ENCODE peak calls at places on chromosomes 1 and 21, in eight cellular contexts. One of them, this sample, is unnamed.
A peak's percentile ranks its signal among the peaks of the same experiment; 100 is the strongest.

GRCh38 chr1:3796215-3797193 is at the start of gene LRRC47:
- DNase-seq in mammary epithelial cell: peak; percentile 90
- DNase-seq in fibroblast of lung: peak; percentile 92
- DNase-seq in keratinocyte: no peak
- DNase-seq in neural progenitor cell: peak; percentile 94
- DNase-seq in endothelial cell of umbilical vein: peak; percentile 89
- DNase-seq in H1: peak; percentile 59
- DNase-seq in K562: peak; percentile 98
- DNase-seq in this sample: peak; percentile 58

GRCh38 chr1:224182057-224182865 is 779 bp upstream of the DEGS1 start:
- DNase-seq in mammary epithelial cell: peak; percentile 51
- DNase-seq in fibroblast of lung: no peak
- DNase-seq in keratinocyte: no peak
- DNase-seq in neural progenitor cell: no peak
- DNase-seq in endothelial cell of umbilical vein: no peak
- DNase-seq in H1: no peak
- DNase-seq in K562: peak; percentile 25
- DNase-seq in this sample: no peak

GRCh38 chr1:47209091-47209490 is 19.3 kb upstream of the PDZK1IP1 start:
- DNase-seq in mammary epithelial cell: no peak
- DNase-seq in fibroblast of lung: no peak
- DNase-seq in keratinocyte: no peak
- DNase-seq in neural progenitor cell: no peak
- DNase-seq in endothelial cell of umbilical vein: no peak
- DNase-seq in H1: no peak
- DNase-seq in K562: no peak
- DNase-seq in this sample: no peak

GRCh38 chr1:18452550-18452949 is 28.2 kb upstream of the KLHDC7A start:
- DNase-seq in mammary epithelial cell: no peak
- DNase-seq in fibroblast of lung: no peak
- DNase-seq in keratinocyte: no peak
- DNase-seq in neural progenitor cell: peak; percentile 45
- DNase-seq in endothelial cell of umbilical vein: no peak
- DNase-seq in H1: no peak
- DNase-seq in K562: peak; percentile 64
- DNase-seq in this sample: no peak

GRCh38 chr1:159935719-159936283 is 9.6 kb downstream of the IGSF9 start:
- DNase-seq in mammary epithelial cell: no peak
- DNase-seq in fibroblast of lung: no peak
- DNase-seq in keratinocyte: no peak
- DNase-seq in neural progenitor cell: no peak
- DNase-seq in endothelial cell of umbilical vein: no peak
- DNase-seq in H1: no peak
- DNase-seq in K562: no peak
- DNase-seq in this sample: no peak

GRCh38 chr1:8242498-8242897 is 75.4 kb upstream of the SLC45A1 start:
- DNase-seq in mammary epithelial cell: no peak
- DNase-seq in fibroblast of lung: no peak
- DNase-seq in keratinocyte: no peak
- DNase-seq in neural progenitor cell: no peak
- DNase-seq in endothelial cell of umbilical vein: no peak
- DNase-seq in H1: no peak
- DNase-seq in K562: no peak
- DNase-seq in this sample: no peak

GRCh38 chr1:248858096-248858890 is 592 bp downstream of the ZNF692 start:
- DNase-seq in mammary epithelial cell: peak; percentile 65
- DNase-seq in fibroblast of lung: peak; percentile 54
- DNase-seq in keratinocyte: no peak
- DNase-seq in neural progenitor cell: peak; percentile 88
- DNase-seq in endothelial cell of umbilical vein: peak; percentile 72
- DNase-seq in H1: peak; percentile 39
- DNase-seq in K562: peak; percentile 87
- DNase-seq in this sample: no peak

GRCh38 chr1:8460132-8460544 is 142.2 kb downstream of the SLC45A1 start:
- DNase-seq in mammary epithelial cell: no peak
- DNase-seq in fibroblast of lung: no peak
- DNase-seq in keratinocyte: no peak
- DNase-seq in neural progenitor cell: peak; percentile 79
- DNase-seq in endothelial cell of umbilical vein: no peak
- DNase-seq in H1: peak; percentile 50
- DNase-seq in K562: no peak
- DNase-seq in this sample: no peak

GRCh38 chr1:202888507-202889360 is at the start of gene RABIF:
- DNase-seq in mammary epithelial cell: peak; percentile 92
- DNase-seq in fibroblast of lung: peak; percentile 91
- DNase-seq in keratinocyte: peak; percentile 57
- DNase-seq in neural progenitor cell: peak; percentile 99
- DNase-seq in endothelial cell of umbilical vein: peak; percentile 97
- DNase-seq in H1: peak; percentile 85
- DNase-seq in K562: peak; percentile 98
- DNase-seq in this sample: peak; percentile 45

GRCh38 chr1:21291184-21291583 is 921 bp upstream of the ECE1 start:
- DNase-seq in mammary epithelial cell: no peak
- DNase-seq in fibroblast of lung: peak; percentile 40
- DNase-seq in keratinocyte: no peak
- DNase-seq in neural progenitor cell: no peak
- DNase-seq in endothelial cell of umbilical vein: no peak
- DNase-seq in H1: no peak
- DNase-seq in K562: no peak
- DNase-seq in this sample: no peak

GRCh38 chr1:235867903-235868469 is 1.3 kb upstream of the LYST start:
- DNase-seq in mammary epithelial cell: no peak
- DNase-seq in fibroblast of lung: no peak
- DNase-seq in keratinocyte: no peak
- DNase-seq in neural progenitor cell: no peak
- DNase-seq in endothelial cell of umbilical vein: no peak
- DNase-seq in H1: no peak
- DNase-seq in K562: no peak
- DNase-seq in this sample: no peak

GRCh38 chr1:51666463-51666862 is 49.6 kb downstream of the OSBPL9 start:
- DNase-seq in mammary epithelial cell: no peak
- DNase-seq in fibroblast of lung: peak; percentile 61
- DNase-seq in keratinocyte: no peak
- DNase-seq in neural progenitor cell: no peak
- DNase-seq in endothelial cell of umbilical vein: no peak
- DNase-seq in H1: no peak
- DNase-seq in K562: no peak
- DNase-seq in this sample: no peak

DNA sequence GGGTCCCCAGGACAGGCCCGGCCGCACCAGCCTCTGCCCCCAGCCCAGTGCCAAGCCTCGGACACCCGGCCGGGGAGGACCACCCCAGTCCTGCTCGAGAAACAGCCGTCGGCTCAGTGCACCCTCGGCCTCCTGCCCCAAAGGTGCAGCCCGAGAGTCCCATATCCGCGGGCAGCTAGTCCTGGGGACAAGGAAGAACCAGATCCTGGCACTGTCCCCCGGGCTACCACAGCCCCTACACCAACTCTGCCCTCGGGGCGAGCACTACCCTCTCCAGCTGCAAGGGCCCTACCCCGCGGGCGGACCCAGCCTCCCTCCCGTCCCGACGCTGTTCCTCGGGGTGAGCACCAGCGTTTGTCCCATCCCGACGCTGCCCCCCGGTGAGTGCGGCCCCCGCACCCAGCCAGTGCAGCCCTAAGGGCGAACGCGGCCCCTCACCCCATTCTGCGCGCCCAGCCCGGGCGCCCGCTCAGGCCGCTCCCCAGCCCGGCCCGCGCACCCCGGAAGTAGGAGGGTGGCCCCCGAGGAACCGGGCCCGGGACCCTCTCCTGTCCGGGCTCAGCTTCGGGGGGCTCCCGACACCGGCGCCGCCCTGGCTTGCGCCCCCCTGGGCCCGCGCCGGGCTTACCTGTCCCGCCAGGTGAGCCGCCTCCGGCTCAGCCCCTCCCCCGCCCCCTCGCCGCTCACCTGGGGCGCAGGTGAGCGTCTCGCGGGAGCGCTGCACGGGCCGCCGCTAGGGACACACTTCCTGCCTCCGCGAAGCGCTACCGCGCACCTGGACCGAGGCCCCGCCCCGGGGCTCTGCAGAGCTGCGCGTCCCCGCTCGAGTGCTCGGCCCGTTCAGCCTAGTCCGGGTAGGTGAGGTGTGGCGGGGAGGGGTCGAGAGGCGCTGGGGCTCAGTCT is at the start of gene KDF1:
- DNase-seq in mammary epithelial cell: peak; percentile 87
- DNase-seq in fibroblast of lung: no peak
- DNase-seq in keratinocyte: peak; percentile 64
- DNase-seq in neural progenitor cell: peak; percentile 69
- DNase-seq in endothelial cell of umbilical vein: no peak
- DNase-seq in H1: peak; percentile 77
- DNase-seq in K562: peak; percentile 70
- DNase-seq in this sample: no peak
- TF ChIP-seq EZH2 in mammary epithelial cell: no peak
- TF ChIP-seq EZH2 in fibroblast of lung: peak; percentile 99
- TF ChIP-seq EZH2 in keratinocyte: no peak
- TF ChIP-seq EZH2 in neural progenitor cell: peak; percentile 89
- TF ChIP-seq EZH2 in endothelial cell of umbilical vein: peak; percentile 100
- TF ChIP-seq EZH2 in H1: no peak
- TF ChIP-seq EZH2 in K562: no peak
- TF ChIP-seq EZH2 in this sample: peak; percentile 46

DNA sequence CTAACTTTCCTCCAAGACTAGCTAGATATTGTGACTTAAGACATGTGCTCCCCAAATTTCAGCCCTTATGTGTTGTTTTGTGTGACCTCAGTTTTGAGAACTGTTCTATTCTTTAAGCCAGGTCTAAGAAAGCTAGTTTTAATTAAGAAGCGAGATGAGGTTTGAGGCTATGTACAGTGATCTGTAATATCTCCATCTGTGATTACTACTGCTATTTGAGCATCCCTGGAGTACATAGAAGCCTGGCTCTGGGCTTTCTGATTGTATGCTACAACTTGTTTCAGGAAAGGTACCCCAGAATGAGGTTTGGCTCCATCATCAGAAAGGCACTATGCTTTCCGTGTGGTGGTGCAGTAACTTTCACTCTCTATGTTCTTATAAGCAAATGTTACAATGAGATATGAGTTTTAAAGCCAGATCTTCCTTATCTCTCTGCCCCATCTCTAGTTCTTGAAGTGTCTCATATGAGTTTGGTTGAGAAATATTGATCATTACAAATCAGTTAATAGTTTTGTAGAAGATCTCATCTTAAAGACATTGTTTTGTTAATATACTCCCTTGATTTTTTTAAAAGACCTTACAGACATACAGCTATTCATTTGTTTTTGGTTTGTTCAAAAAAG is 605 bp downstream of the RGS4 start:
- DNase-seq in mammary epithelial cell: no peak
- DNase-seq in fibroblast of lung: no peak
- DNase-seq in keratinocyte: no peak
- DNase-seq in neural progenitor cell: no peak
- DNase-seq in endothelial cell of umbilical vein: no peak
- DNase-seq in H1: no peak
- DNase-seq in K562: no peak
- DNase-seq in this sample: no peak
- H3K4me3 ChIP-seq in mammary epithelial cell: no peak overlapping the region
- H3K4me3 ChIP-seq in fibroblast of lung: peak overlapping the region; percentile 94
- H3K4me3 ChIP-seq in keratinocyte: peak overlapping the region; percentile 8
- H3K4me3 ChIP-seq in neural progenitor cell: no peak overlapping the region
- H3K4me3 ChIP-seq in endothelial cell of umbilical vein: peak overlapping the region; percentile 35
- H3K4me3 ChIP-seq in H1: no peak overlapping the region
- H3K4me3 ChIP-seq in K562: no peak overlapping the region
- H3K4me3 ChIP-seq in this sample: peak overlapping the region; percentile 65

GRCh38 chr21:32367158-32367557 is 25.7 kb downstream of the URB1 start:
- DNase-seq in mammary epithelial cell: no peak
- DNase-seq in fibroblast of lung: peak; percentile 34
- DNase-seq in keratinocyte: no peak
- DNase-seq in neural progenitor cell: no peak
- DNase-seq in endothelial cell of umbilical vein: no peak
- DNase-seq in H1: no peak
- DNase-seq in K562: no peak
- DNase-seq in this sample: no peak

GRCh38 chr21:32368386-32368785 is 24.4 kb downstream of the URB1 start:
- DNase-seq in mammary epithelial cell: no peak
- DNase-seq in fibroblast of lung: peak; percentile 56
- DNase-seq in keratinocyte: no peak
- DNase-seq in neural progenitor cell: no peak
- DNase-seq in endothelial cell of umbilical vein: peak; percentile 93
- DNase-seq in H1: no peak
- DNase-seq in K562: no peak
- DNase-seq in this sample: no peak

GRCh38 chr21:32370971-32371766 is 21.6 kb downstream of the URB1 start:
- DNase-seq in mammary epithelial cell: no peak
- DNase-seq in fibroblast of lung: peak; percentile 54
- DNase-seq in keratinocyte: no peak
- DNase-seq in neural progenitor cell: no peak
- DNase-seq in endothelial cell of umbilical vein: peak; percentile 92
- DNase-seq in H1: no peak
- DNase-seq in K562: no peak
- DNase-seq in this sample: no peak

GRCh38 chr21:32372755-32373154 is 20.1 kb downstream of the URB1 start:
- DNase-seq in mammary epithelial cell: peak; percentile 55
- DNase-seq in fibroblast of lung: peak; percentile 77
- DNase-seq in keratinocyte: peak; percentile 36
- DNase-seq in neural progenitor cell: no peak
- DNase-seq in endothelial cell of umbilical vein: peak; percentile 85
- DNase-seq in H1: no peak
- DNase-seq in K562: no peak
- DNase-seq in this sample: no peak

GRCh38 chr21:32371913-32372314 is 20.9 kb downstream of the URB1 start:
- DNase-seq in mammary epithelial cell: peak; percentile 73
- DNase-seq in fibroblast of lung: peak; percentile 90
- DNase-seq in keratinocyte: no peak
- DNase-seq in neural progenitor cell: no peak
- DNase-seq in endothelial cell of umbilical vein: peak; percentile 98
- DNase-seq in H1: no peak
- DNase-seq in K562: no peak
- DNase-seq in this sample: no peak
- H3K27ac ChIP-seq in mammary epithelial cell: peak overlapping the region; percentile 38
- H3K27ac ChIP-seq in fibroblast of lung: peak overlapping the region; percentile 38
- H3K27ac ChIP-seq in keratinocyte: peak overlapping the region; percentile 93
- H3K27ac ChIP-seq in neural progenitor cell: no peak overlapping the region
- H3K27ac ChIP-seq in endothelial cell of umbilical vein: peak overlapping the region; percentile 93
- H3K27ac ChIP-seq in H1: no peak overlapping the region
- H3K27ac ChIP-seq in K562: no peak overlapping the region
- H3K27ac ChIP-seq in this sample: no peak overlapping the region

DNA sequence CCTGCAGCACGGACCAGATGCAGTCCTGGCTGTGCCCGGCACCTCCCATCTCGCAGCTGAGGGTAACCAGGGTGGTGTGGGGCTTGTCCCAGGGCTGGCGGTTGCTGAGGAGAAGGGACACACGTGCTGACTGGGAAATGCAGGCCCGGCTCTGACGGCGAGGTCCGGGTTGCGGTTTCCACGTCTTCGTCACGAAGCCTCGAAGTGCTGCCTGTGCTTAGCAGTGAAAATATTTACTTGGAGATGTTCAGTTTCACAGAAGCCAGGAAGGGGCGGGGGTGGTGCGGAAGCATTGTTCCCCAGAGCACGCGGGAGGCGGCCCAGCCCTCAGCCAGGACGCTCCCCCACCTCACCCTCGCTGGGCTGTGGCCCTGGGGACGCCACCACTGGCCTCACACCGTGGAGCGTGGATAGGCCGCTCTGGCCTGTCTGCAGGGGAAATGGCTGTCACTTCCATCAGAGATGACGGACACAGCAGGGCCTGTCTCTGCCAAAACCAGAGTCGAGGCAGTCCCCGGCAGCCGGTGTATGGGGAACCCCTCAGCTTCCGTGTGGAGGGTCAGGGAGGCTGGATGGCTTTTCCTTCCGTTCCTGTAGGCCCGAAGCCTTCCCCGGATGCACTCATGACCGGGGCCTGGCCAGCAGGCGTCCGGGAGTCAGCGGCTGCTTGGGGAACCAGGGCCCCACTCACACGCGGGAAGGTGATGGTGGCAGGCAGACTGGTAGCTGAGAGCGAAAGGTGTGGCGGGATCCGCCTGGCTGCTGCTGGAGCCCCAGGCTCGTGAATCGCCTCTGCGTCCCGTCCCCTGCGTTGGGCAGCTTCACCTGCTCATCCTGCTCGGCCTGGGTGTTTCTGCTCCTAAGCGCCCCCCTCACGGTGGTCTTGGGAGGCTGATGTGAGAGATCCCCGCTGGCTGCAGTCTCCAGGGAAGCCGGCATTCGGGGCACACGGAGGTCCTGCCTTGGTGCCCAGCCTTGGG is 14.7 kb upstream of the POFUT2 start:
- DNase-seq in mammary epithelial cell: no peak
- DNase-seq in fibroblast of lung: peak; percentile 56
- DNase-seq in keratinocyte: no peak
- DNase-seq in neural progenitor cell: no peak
- DNase-seq in endothelial cell of umbilical vein: peak; percentile 84
- DNase-seq in H1: no peak
- DNase-seq in K562: no peak
- DNase-seq in this sample: no peak
- TF ChIP-seq EZH2 in mammary epithelial cell: no peak
- TF ChIP-seq EZH2 in fibroblast of lung: no peak
- TF ChIP-seq EZH2 in keratinocyte: no peak
- TF ChIP-seq EZH2 in neural progenitor cell: no peak
- TF ChIP-seq EZH2 in endothelial cell of umbilical vein: no peak
- TF ChIP-seq EZH2 in H1: no peak
- TF ChIP-seq EZH2 in K562: no peak
- TF ChIP-seq EZH2 in this sample: no peak